ENCODE peak calls at places on chromosomes 11 and 22, in four cellular contexts. One of them, this sample, is unnamed.

GRCh38 chr11:108196901-108197300 is 25.5 kb downstream of the NPAT start:
- DNase-seq in CD4-positive, alpha-beta T cell: no peak
- DNase-seq in neural progenitor cell: no peak
- DNase-seq in IMR-90: no peak
- DNase-seq in this sample: no peak

GRCh38 chr11:294795-295194 is 4.5 kb downstream of the IFITM5 start:
- DNase-seq in IMR-90: no peak
- DNase-seq in CD4-positive, alpha-beta T cell: no peak
- DNase-seq in neural progenitor cell: no peak
- DNase-seq in this sample: no peak

GRCh38 chr11:47409440-47410403 is 1.3 kb downstream of the SLC39A13 start:
- DNase-seq in IMR-90: no peak
- DNase-seq in neural progenitor cell: peak; percentile 1
- DNase-seq in CD4-positive, alpha-beta T cell: no peak
- DNase-seq in this sample: no peak

GRCh38 chr11:75263944-75264349 is 23.4 kb downstream of the TPBGL start:
- DNase-seq in neural progenitor cell: peak; percentile 1
- DNase-seq in IMR-90: peak; percentile 12
- DNase-seq in CD4-positive, alpha-beta T cell: no peak
- DNase-seq in this sample: no peak

GRCh38 chr11:68380786-68381622 is 68.6 kb downstream of the LRP5 start:
- DNase-seq in IMR-90: peak; percentile 11
- DNase-seq in neural progenitor cell: no peak
- DNase-seq in CD4-positive, alpha-beta T cell: no peak
- DNase-seq in this sample: no peak

GRCh38 chr11:66325140-66325754 is 8.4 kb upstream of the CD248 start:
- DNase-seq in CD4-positive, alpha-beta T cell: no peak
- DNase-seq in IMR-90: no peak
- DNase-seq in neural progenitor cell: no peak
- DNase-seq in this sample: peak; percentile 71

GRCh38 chr11:57480409-57481137 is 20.2 kb downstream of the RTN4RL2 start:
- DNase-seq in neural progenitor cell: peak; percentile 84
- DNase-seq in CD4-positive, alpha-beta T cell: peak; percentile 52
- DNase-seq in IMR-90: peak; percentile 25
- DNase-seq in this sample: peak; percentile 74

GRCh38 chr11:6991227-6991626 is 28.9 kb downstream of the ZNF214 start:
- DNase-seq in CD4-positive, alpha-beta T cell: no peak
- DNase-seq in neural progenitor cell: peak; percentile 5
- DNase-seq in IMR-90: no peak
- DNase-seq in this sample: no peak

GRCh38 chr11:43927925-43928707 is 14.3 kb upstream of the C11orf96 start:
- DNase-seq in IMR-90: no peak
- DNase-seq in CD4-positive, alpha-beta T cell: no peak
- DNase-seq in neural progenitor cell: no peak
- DNase-seq in this sample: no peak

GRCh38 chr11:20596629-20597129 is 2.7 kb upstream of the SLC6A5 start:
- DNase-seq in CD4-positive, alpha-beta T cell: no peak
- DNase-seq in IMR-90: no peak
- DNase-seq in neural progenitor cell: peak; percentile 65
- DNase-seq in this sample: no peak

GRCh38 chr11:78231962-78232459 is 43.3 kb downstream of the USP35 start:
- DNase-seq in CD4-positive, alpha-beta T cell: no peak
- DNase-seq in neural progenitor cell: no peak
- DNase-seq in IMR-90: peak; percentile 83
- DNase-seq in this sample: no peak

GRCh38 chr22:18997925-18998315 is 61.8 kb upstream of the PRODH start:
- DNase-seq in CD4-positive, alpha-beta T cell: no peak
- DNase-seq in neural progenitor cell: peak; percentile 38
- DNase-seq in IMR-90: no peak
- DNase-seq in this sample: no peak

GRCh38 chr11:72391638-72392423 is 42.5 kb downstream of the CLPB start:
- DNase-seq in neural progenitor cell: no peak
- DNase-seq in CD4-positive, alpha-beta T cell: no peak
- DNase-seq in IMR-90: no peak
- DNase-seq in this sample: no peak

GRCh38 chr11:33713162-33713913 is 12.7 kb upstream of the C11orf91 start:
- DNase-seq in IMR-90: no peak
- DNase-seq in neural progenitor cell: no peak
- DNase-seq in CD4-positive, alpha-beta T cell: no peak
- DNase-seq in this sample: no peak

GRCh38 chr11:59263225-59263894 is 50.6 kb upstream of the MPEG1 start:
- DNase-seq in neural progenitor cell: peak; percentile 55
- DNase-seq in CD4-positive, alpha-beta T cell: no peak
- DNase-seq in IMR-90: no peak
- DNase-seq in this sample: no peak

GRCh38 chr22:49917997-49918910 is at the start of the genes ALG12 and CRELD2:
- DNase-seq in neural progenitor cell: peak; percentile 99
- DNase-seq in IMR-90: peak; percentile 96
- DNase-seq in CD4-positive, alpha-beta T cell: peak; percentile 93
- DNase-seq in this sample: peak; percentile 97

GRCh38 chr11:75781831-75782230 is 13.3 kb downstream of the DGAT2 start:
- DNase-seq in CD4-positive, alpha-beta T cell: no peak
- DNase-seq in IMR-90: no peak
- DNase-seq in neural progenitor cell: no peak
- DNase-seq in this sample: no peak

GRCh38 chr11:33620423-33621120 is 80.1 kb downstream of the C11orf91 start:
- DNase-seq in IMR-90: peak; percentile 87
- DNase-seq in neural progenitor cell: no peak
- DNase-seq in CD4-positive, alpha-beta T cell: no peak
- DNase-seq in this sample: no peak

GRCh38 chr22:39349506-39349966 is 255 bp upstream of the SYNGR1 start:
- DNase-seq in neural progenitor cell: peak; percentile 88
- DNase-seq in IMR-90: no peak
- DNase-seq in CD4-positive, alpha-beta T cell: no peak
- DNase-seq in this sample: peak; percentile 59

GRCh38 chr11:108253176-108253575 is 30.3 kb downstream of the ATM start:
- DNase-seq in IMR-90: peak; percentile 40
- DNase-seq in neural progenitor cell: no peak
- DNase-seq in CD4-positive, alpha-beta T cell: no peak
- DNase-seq in this sample: no peak

GRCh38 chr22:24803064-24803542 is 2.9 kb upstream of the SGSM1 start:
- DNase-seq in neural progenitor cell: peak; percentile 79
- DNase-seq in CD4-positive, alpha-beta T cell: peak; percentile 54
- DNase-seq in IMR-90: peak; percentile 12
- DNase-seq in this sample: peak; percentile 61

GRCh38 chr11:65003282-65003681 is 6.5 kb upstream of the BATF2 start:
- DNase-seq in IMR-90: peak; percentile 66
- DNase-seq in CD4-positive, alpha-beta T cell: no peak
- DNase-seq in neural progenitor cell: peak; percentile 57
- DNase-seq in this sample: peak; percentile 32

GRCh38 chr11:12170501-12170900 is 60.1 kb downstream of the MICAL2 start:
- DNase-seq in neural progenitor cell: no peak
- DNase-seq in CD4-positive, alpha-beta T cell: no peak
- DNase-seq in IMR-90: no peak
- DNase-seq in this sample: no peak

GRCh38 chr11:121904148-121904547 is 211.9 kb downstream of the BLID start:
- DNase-seq in IMR-90: no peak
- DNase-seq in CD4-positive, alpha-beta T cell: no peak
- DNase-seq in neural progenitor cell: no peak
- DNase-seq in this sample: no peak

GRCh38 chr11:50246183-50246582 is 213.5 kb downstream of the OR4C45 start:
- DNase-seq in CD4-positive, alpha-beta T cell: no peak
- DNase-seq in IMR-90: no peak
- DNase-seq in neural progenitor cell: no peak
- DNase-seq in this sample: no peak

GRCh38 chr22:17116931-17117330 is 4.2 kb downstream of the TMEM121B start:
- DNase-seq in neural progenitor cell: peak; percentile 66
- DNase-seq in CD4-positive, alpha-beta T cell: no peak
- DNase-seq in IMR-90: no peak
- DNase-seq in this sample: peak; percentile 37

GRCh38 chr11:30595929-30596328 is 9.8 kb upstream of the MPPED2 start:
- DNase-seq in CD4-positive, alpha-beta T cell: no peak
- DNase-seq in neural progenitor cell: peak; percentile 67
- DNase-seq in IMR-90: no peak
- DNase-seq in this sample: no peak

GRCh38 chr11:78256962-78257361 is 68.2 kb downstream of the USP35 start:
- DNase-seq in IMR-90: peak; percentile 92
- DNase-seq in neural progenitor cell: no peak
- DNase-seq in CD4-positive, alpha-beta T cell: no peak
- DNase-seq in this sample: no peak

GRCh38 chr11:11608783-11609232 is 13.0 kb downstream of the GALNT18 start:
- DNase-seq in CD4-positive, alpha-beta T cell: no peak
- DNase-seq in IMR-90: peak; percentile 71
- DNase-seq in neural progenitor cell: no peak
- DNase-seq in this sample: peak; percentile 11

GRCh38 chr11:119974051-119974450 is 163.9 kb downstream of the TRIM29 start:
- DNase-seq in neural progenitor cell: no peak
- DNase-seq in IMR-90: no peak
- DNase-seq in CD4-positive, alpha-beta T cell: no peak
- DNase-seq in this sample: no peak

GRCh38 chr22:35230839-35231584 is 26.3 kb upstream of the HMGXB4 start:
- DNase-seq in CD4-positive, alpha-beta T cell: no peak
- DNase-seq in IMR-90: no peak
- DNase-seq in neural progenitor cell: no peak
- DNase-seq in this sample: no peak

GRCh38 chr11:7251836-7252682 is at the start of gene SYT9:
- DNase-seq in CD4-positive, alpha-beta T cell: no peak
- DNase-seq in neural progenitor cell: peak; percentile 93
- DNase-seq in IMR-90: no peak
- DNase-seq in this sample: no peak

GRCh38 chr11:73295996-73296318 is 12.1 kb upstream of the ARHGEF17 start:
- DNase-seq in IMR-90: no peak
- DNase-seq in neural progenitor cell: no peak
- DNase-seq in CD4-positive, alpha-beta T cell: no peak
- DNase-seq in this sample: no peak

GRCh38 chr11:32113200-32113599 is 22.3 kb downstream of the RCN1 start:
- DNase-seq in IMR-90: no peak
- DNase-seq in neural progenitor cell: no peak
- DNase-seq in CD4-positive, alpha-beta T cell: no peak
- DNase-seq in this sample: no peak

GRCh38 chr11:1782831-1783724 is 19.4 kb upstream of the CTSD start:
- DNase-seq in IMR-90: peak; percentile 52
- DNase-seq in neural progenitor cell: no peak
- DNase-seq in CD4-positive, alpha-beta T cell: no peak
- DNase-seq in this sample: no peak

GRCh38 chr11:42465613-42466012 is 846.2 kb upstream of the API5 start:
- DNase-seq in IMR-90: no peak
- DNase-seq in neural progenitor cell: no peak
- DNase-seq in CD4-positive, alpha-beta T cell: no peak
- DNase-seq in this sample: no peak

GRCh38 chr11:110973401-110973980 is 261.3 kb upstream of the ARHGAP20 start:
- DNase-seq in neural progenitor cell: no peak
- DNase-seq in CD4-positive, alpha-beta T cell: no peak
- DNase-seq in IMR-90: no peak
- DNase-seq in this sample: no peak

DNA sequence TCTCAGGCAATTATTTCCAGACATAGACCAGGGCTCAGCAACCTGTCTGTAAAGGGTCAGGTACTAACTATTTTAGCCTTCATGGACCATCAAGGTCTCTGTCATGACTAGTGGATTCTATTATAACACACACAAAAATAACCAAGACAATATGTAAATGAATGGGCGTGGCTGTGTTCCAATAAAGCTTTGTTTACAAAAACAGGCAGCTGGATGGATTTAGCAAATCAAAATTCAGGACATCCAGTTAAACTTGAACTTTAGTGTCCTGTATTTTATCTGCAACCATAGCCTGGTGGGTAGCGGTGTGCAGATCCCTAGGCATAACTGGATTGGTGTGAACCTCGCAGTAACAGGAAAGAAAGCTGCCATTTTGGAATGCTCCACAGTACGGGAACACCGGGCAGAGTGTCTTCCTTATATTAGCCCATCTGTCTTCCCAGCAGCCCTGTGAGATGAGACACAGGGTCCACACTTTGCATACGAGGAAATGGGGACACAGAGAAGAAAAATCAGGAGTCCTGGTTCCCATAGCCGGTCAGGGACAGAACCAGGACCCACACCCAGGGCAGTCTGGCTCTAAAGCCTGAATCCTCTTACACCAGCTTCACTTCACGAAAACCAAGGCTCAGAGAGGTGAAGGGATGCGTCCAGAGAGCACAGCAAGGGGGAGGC is 15.6 kb downstream of the LIF start:
- DNase-seq in CD4-positive, alpha-beta T cell: no peak
- DNase-seq in neural progenitor cell: no peak
- DNase-seq in IMR-90: no peak
- DNase-seq in this sample: no peak
- H3K27ac ChIP-seq in CD4-positive, alpha-beta T cell: no peak overlapping the region
- H3K27ac ChIP-seq in neural progenitor cell: no peak overlapping the region
- H3K27ac ChIP-seq in IMR-90: no peak overlapping the region
- H3K27ac ChIP-seq in this sample: no peak overlapping the region

DNA sequence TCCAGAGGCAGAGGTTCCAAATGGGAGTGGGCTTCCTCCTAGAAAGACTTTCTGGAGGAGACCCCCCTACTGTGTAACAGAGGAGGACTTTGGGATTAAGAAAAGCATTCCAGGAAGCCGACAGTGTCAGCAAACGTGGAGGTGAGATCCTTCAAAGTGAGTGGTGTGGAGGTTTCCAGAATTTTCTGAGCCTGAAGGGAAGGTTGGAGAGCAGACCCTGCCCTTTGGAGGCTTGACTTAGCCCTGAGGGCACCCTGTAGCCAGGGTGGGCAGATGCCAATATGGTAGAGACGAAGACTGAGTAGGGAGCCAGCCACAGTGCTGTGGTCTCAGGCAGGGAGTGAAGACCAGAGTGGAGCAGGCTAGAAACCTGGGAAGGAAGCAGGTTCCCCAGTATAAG is 1.8 kb upstream of the KLHL22 start:
- DNase-seq in IMR-90: no peak
- DNase-seq in CD4-positive, alpha-beta T cell: no peak
- DNase-seq in neural progenitor cell: no peak
- DNase-seq in this sample: no peak
- H3K27ac ChIP-seq in IMR-90: no peak overlapping the region
- H3K27ac ChIP-seq in CD4-positive, alpha-beta T cell: no peak overlapping the region
- H3K27ac ChIP-seq in neural progenitor cell: no peak overlapping the region
- H3K27ac ChIP-seq in this sample: no peak overlapping the region

GRCh38 chr11:126430581-126431320 is 75.3 kb downstream of the ST3GAL4 start:
- DNase-seq in IMR-90: peak; percentile 6
- DNase-seq in CD4-positive, alpha-beta T cell: no peak
- DNase-seq in neural progenitor cell: no peak
- DNase-seq in this sample: no peak
- H3K27ac ChIP-seq in IMR-90: no peak overlapping the region
- H3K27ac ChIP-seq in CD4-positive, alpha-beta T cell: no peak overlapping the region
- H3K27ac ChIP-seq in neural progenitor cell: no peak overlapping the region
- H3K27ac ChIP-seq in this sample: no peak overlapping the region

GRCh38 chr22:43860126-43860525 is 2.2 kb downstream of the SULT4A1 start:
- DNase-seq in CD4-positive, alpha-beta T cell: no peak
- DNase-seq in neural progenitor cell: no peak
- DNase-seq in IMR-90: no peak
- DNase-seq in this sample: no peak
- H3K27ac ChIP-seq in CD4-positive, alpha-beta T cell: no peak overlapping the region
- H3K27ac ChIP-seq in neural progenitor cell: no peak overlapping the region
- H3K27ac ChIP-seq in IMR-90: no peak overlapping the region
- H3K27ac ChIP-seq in this sample: no peak overlapping the region

DNA sequence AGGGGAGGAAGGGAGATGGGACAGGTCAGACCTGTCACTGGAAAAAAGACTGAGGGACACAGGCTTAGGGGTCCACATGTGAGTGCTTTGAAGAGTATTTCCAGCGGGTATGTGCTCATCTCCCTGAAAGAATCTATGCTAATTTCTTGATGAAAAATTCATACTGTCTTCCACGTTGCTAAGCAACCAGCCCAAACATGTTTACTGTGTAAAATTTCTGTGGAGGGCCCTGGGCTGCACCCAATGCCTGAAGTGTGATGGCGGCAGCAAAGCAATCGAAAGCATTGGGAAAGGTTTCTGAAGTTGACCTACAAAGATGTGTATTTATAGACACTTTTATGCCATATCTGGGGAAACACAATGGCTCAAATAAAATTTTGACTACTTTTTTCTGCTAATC is 7.4 kb downstream of the SYT13 start:
- DNase-seq in neural progenitor cell: no peak
- DNase-seq in IMR-90: no peak
- DNase-seq in CD4-positive, alpha-beta T cell: no peak
- DNase-seq in this sample: no peak
- H3K27ac ChIP-seq in neural progenitor cell: no peak overlapping the region
- H3K27ac ChIP-seq in IMR-90: no peak overlapping the region
- H3K27ac ChIP-seq in CD4-positive, alpha-beta T cell: no peak overlapping the region
- H3K27ac ChIP-seq in this sample: no peak overlapping the region